ENCODE peak calls at places on chromosomes 7 and 10, in ten cellular contexts. R is RWPE2, A is sigmoid colon, E is left lung, U is ovary, W is endodermal cell, X is ascending aorta, P is hepatocyte, Z is pancreas, J is upper lobe of right lung. D is an unnamed sample. For H3K36me3, the result is how much of the 10 kb centered on the place peaks cover.

GRCh38 chr7:132557489-132558044 is 18.7 kb downstream of the PLXNA4 start:
- DNase-seq in R (no peak), A (no peak), E (no peak), U (no peak), W (no peak), X (no peak), P (peak), Z (no peak), J (no peak), D (no peak)

GRCh38 chr10:84356951-84357350 is 28.6 kb downstream of the CCSER2 start:
- DNase-seq in R (no peak), A (no peak), E (no peak), U (no peak), W (no peak), X (no peak), P (no peak), Z (no peak), J (no peak), D (no peak)

GRCh38 chr7:130145424-130146106 is 59.6 kb downstream of the TMEM209 start:
- DNase-seq in R (no peak), A (no peak), E (no peak), U (no peak), W (no peak), X (no peak), P (no peak), Z (no peak), J (no peak), D (peak)

GRCh38 chr10:59805043-59805442 is 51.8 kb upstream of the MRLN start:
- DNase-seq in R (no peak), A (no peak), E (no peak), U (no peak), W (peak), X (no peak), P (peak), Z (no peak), J (no peak), D (no peak)

GRCh38 chr10:125206618-125207017 is 46.3 kb upstream of the CTBP2 start:
- DNase-seq in R (no peak), A (no peak), E (no peak), U (no peak), W (no peak), X (no peak), P (no peak), Z (no peak), J (no peak), D (no peak)

GRCh38 chr10:15172306-15172840 is 3.9 kb upstream of the NMT2 start:
- DNase-seq in R (no peak), A (no peak), E (no peak), U (no peak), W (no peak), X (no peak), P (no peak), Z (no peak), J (no peak), D (no peak)

GRCh38 chr10:77886795-77887355 is 39.7 kb downstream of the DLG5 start:
- DNase-seq in R (no peak), A (no peak), E (no peak), U (no peak), W (no peak), X (no peak), P (no peak), Z (no peak), J (no peak), D (no peak)

GRCh38 chr10:4691776-4692175 is 134.2 kb upstream of the AKR1E2 start:
- DNase-seq in R (no peak), A (no peak), E (no peak), U (no peak), W (no peak), X (no peak), P (no peak), Z (no peak), J (no peak), D (no peak)

GRCh38 chr7:130879191-130879590 is 145.2 kb upstream of the KLF14 start:
- DNase-seq in R (no peak), A (no peak), E (no peak), U (no peak), W (no peak), X (no peak), P (no peak), Z (no peak), J (no peak), D (no peak)

GRCh38 chr7:4025694-4026615 is 656.1 kb upstream of the FOXK1 start:
- DNase-seq in R (no peak), A (peak), E (no peak), U (no peak), W (peak), X (no peak), P (no peak), Z (no peak), J (no peak), D (peak)

GRCh38 chr10:91587710-91588638 is 44.9 kb downstream of the PPP1R3C start:
- DNase-seq in R (no peak), A (no peak), E (no peak), U (no peak), W (no peak), X (no peak), P (peak), Z (no peak), J (no peak), D (no peak)

GRCh38 chr7:99707096-99707495 is 27.3 kb upstream of the CYP3A5 start:
- DNase-seq in R (no peak), A (no peak), E (no peak), U (no peak), W (no peak), X (no peak), P (no peak), Z (no peak), J (no peak), D (no peak)

GRCh38 chr10:78194539-78195402 is 161.1 kb downstream of the RPS24 start:
- DNase-seq in R (no peak), A (no peak), E (no peak), U (no peak), W (peak), X (no peak), P (no peak), Z (no peak), J (no peak), D (no peak)

GRCh38 chr10:119281581-119282071 is 74.3 kb downstream of the GRK5 start:
- DNase-seq in R (no peak), A (peak), E (no peak), U (peak), W (no peak), X (no peak), P (no peak), Z (peak), J (peak), D (no peak)

GRCh38 chr7:47067215-47067614 is 514.7 kb downstream of the TNS3 start:
- DNase-seq in R (no peak), A (no peak), E (no peak), U (no peak), W (no peak), X (no peak), P (no peak), Z (no peak), J (no peak), D (no peak)

GRCh38 chr7:79673969-79674368 is 220.5 kb upstream of the MAGI2 start:
- DNase-seq in R (no peak), A (no peak), E (no peak), U (no peak), W (no peak), X (no peak), P (no peak), Z (no peak), J (no peak), D (no peak)

GRCh38 chr7:66847879-66848810 is 72.9 kb upstream of the TMEM248 start:
- DNase-seq in R (no peak), A (no peak), E (no peak), U (no peak), W (peak), X (no peak), P (peak), Z (no peak), J (no peak), D (no peak)

GRCh38 chr7:131556055-131556911 is at the start of gene PODXL:
- DNase-seq in R (no peak), A (peak), E (peak), U (peak), W (peak), X (no peak), P (peak), Z (peak), J (peak), D (peak)

GRCh38 chr10:24873281-24873683 is 79.1 kb downstream of the PRTFDC1 start:
- DNase-seq in R (no peak), A (no peak), E (no peak), U (no peak), W (no peak), X (no peak), P (peak), Z (no peak), J (no peak), D (no peak)

GRCh38 chr10:62880162-62880561 is 64.0 kb upstream of the EGR2 start:
- DNase-seq in R (no peak), A (no peak), E (no peak), U (no peak), W (no peak), X (no peak), P (no peak), Z (no peak), J (no peak), D (no peak)

GRCh38 chr7:42161723-42162122 is 75.3 kb downstream of the GLI3 start:
- DNase-seq in R (no peak), A (no peak), E (no peak), U (no peak), W (no peak), X (no peak), P (no peak), Z (no peak), J (no peak), D (no peak)

GRCh38 chr7:24466109-24466768 is 107.0 kb upstream of the PALS2 start:
- DNase-seq in R (no peak), A (no peak), E (no peak), U (no peak), W (no peak), X (no peak), P (peak), Z (no peak), J (no peak), D (no peak)

GRCh38 chr10:59774451-59774850 is 21.2 kb upstream of the MRLN start:
- DNase-seq in R (no peak), A (no peak), E (no peak), U (no peak), W (no peak), X (no peak), P (no peak), Z (no peak), J (no peak), D (no peak)

GRCh38 chr10:59387951-59388431 is 25.6 kb upstream of the FAM13C start:
- DNase-seq in R (no peak), A (no peak), E (no peak), U (no peak), W (no peak), X (no peak), P (no peak), Z (no peak), J (no peak), D (no peak)

GRCh38 chr10:78763651-78764395 is 304.9 kb upstream of the ZMIZ1 start:
- DNase-seq in R (no peak), A (peak), E (no peak), U (peak), W (no peak), X (peak), P (no peak), Z (peak), J (peak), D (no peak)

DNA sequence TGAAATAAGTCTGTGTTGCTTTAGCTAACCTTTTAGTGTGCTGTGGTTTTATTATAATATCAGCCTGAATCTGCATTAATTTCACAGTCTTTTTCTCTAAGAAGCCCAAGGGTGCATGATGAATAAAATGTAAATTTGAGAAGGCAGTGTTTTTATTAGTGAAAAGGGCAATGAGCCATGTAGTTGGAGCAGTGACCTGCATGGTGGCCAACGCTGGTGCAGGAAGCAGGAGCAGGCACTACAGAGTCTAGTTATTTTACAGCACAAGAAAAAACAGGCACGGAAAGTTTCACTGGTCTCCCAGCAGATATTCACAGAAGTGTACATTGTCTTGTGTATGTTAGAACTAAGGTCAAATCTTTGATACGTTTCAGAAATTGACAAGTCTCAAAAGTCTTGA is 247.8 kb downstream of the CELF2 start:
- DNase-seq in R (no peak), A (no peak), E (no peak), U (no peak), W (no peak), X (no peak), P (no peak), Z (no peak), J (no peak), D (no peak)
- H3K36me3 ChIP-seq in R (under half), A (under half), E (half or more), U (under half), W (half or more), X (under half), P (under half), Z (under half), J (half or more), D (under half)

GRCh38 chr7:5397657-5398237 is 25.9 kb downstream of the TNRC18 start:
- DNase-seq in R (no peak), A (no peak), E (no peak), U (no peak), W (no peak), X (no peak), P (no peak), Z (no peak), J (no peak), D (no peak)

GRCh38 chr7:5394264-5395105 is 29.1 kb downstream of the TNRC18 start:
- DNase-seq in R (no peak), A (no peak), E (no peak), U (no peak), W (no peak), X (no peak), P (peak), Z (no peak), J (no peak), D (no peak)

GRCh38 chr7:5396999-5397656 is 26.5 kb downstream of the TNRC18 start:
- DNase-seq in R (peak), A (peak), E (peak), U (peak), W (no peak), X (peak), P (peak), Z (peak), J (peak), D (peak)

GRCh38 chr7:5395246-5395645 is 28.4 kb downstream of the TNRC18 start:
- DNase-seq in R (no peak), A (no peak), E (no peak), U (no peak), W (no peak), X (no peak), P (no peak), Z (no peak), J (no peak), D (no peak)

DNA sequence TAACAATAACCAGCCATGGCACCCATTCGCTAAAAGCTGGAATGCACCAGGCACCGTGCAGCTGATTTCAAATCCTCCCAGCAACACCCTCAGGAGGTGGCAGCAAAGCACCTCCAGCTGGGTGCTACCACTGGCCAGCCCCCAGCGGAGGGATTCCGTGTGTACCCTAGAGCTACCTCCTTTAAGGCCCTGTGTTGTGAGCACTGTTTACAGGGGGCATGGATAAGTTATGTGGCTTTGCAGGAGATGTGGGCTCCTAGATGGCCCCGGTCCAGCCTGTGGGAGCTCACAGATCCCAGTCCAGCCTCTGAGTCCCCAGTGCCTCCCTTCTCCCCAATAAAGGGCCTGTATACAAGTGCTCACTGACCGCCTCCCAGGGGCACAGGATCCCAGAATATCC is 27.1 kb downstream of the TNRC18 start:
- DNase-seq in R (no peak), A (peak), E (no peak), U (no peak), W (no peak), X (no peak), P (no peak), Z (no peak), J (peak), D (peak)
- TF ChIP-seq CTCF in R (peak), A (no peak), E (no peak), U (no peak), W (no peak), X (no peak), P (no peak), Z (no peak), J (peak), D (peak)

DNA sequence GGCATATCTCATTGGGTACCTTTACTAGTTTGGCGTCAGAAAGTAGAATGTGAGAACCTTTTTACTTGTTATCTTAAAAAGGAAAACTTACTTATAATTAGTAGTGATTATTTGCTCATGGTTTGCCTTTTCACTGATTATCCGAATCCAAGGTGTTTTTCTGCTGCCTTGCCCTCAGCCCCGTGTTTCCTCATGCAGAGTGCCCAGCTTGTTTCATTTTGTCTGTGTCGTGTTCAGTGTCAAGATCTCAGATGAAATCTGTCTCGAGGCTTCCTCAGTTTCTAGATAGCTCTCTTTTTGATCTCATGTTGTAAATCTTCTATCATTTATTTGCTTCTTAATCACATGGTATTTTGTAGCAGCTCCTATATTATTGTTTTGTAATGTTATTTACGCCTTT is 30.1 kb downstream of the RPA3 start:
- DNase-seq in R (no peak), A (no peak), E (no peak), U (no peak), W (no peak), X (no peak), P (no peak), Z (no peak), J (no peak), D (no peak)
- H3K4me3 ChIP-seq in R (no peak), A (no peak), E (no peak), U (no peak), W (no peak), X (peak), P (no peak), Z (no peak), J (no peak), D (no peak)

GRCh38 chr10:73828166-73828565 is 16.8 kb upstream of the NDST2 start:
- DNase-seq in R (no peak), A (no peak), E (no peak), U (no peak), W (no peak), X (no peak), P (no peak), Z (no peak), J (no peak), D (no peak)
- H3K36me3 ChIP-seq in R (under half), A (half or more), E (half or more), U (under half), W (under half), X (under half), P (under half), Z (under half), J (under half), D (half or more)

DNA sequence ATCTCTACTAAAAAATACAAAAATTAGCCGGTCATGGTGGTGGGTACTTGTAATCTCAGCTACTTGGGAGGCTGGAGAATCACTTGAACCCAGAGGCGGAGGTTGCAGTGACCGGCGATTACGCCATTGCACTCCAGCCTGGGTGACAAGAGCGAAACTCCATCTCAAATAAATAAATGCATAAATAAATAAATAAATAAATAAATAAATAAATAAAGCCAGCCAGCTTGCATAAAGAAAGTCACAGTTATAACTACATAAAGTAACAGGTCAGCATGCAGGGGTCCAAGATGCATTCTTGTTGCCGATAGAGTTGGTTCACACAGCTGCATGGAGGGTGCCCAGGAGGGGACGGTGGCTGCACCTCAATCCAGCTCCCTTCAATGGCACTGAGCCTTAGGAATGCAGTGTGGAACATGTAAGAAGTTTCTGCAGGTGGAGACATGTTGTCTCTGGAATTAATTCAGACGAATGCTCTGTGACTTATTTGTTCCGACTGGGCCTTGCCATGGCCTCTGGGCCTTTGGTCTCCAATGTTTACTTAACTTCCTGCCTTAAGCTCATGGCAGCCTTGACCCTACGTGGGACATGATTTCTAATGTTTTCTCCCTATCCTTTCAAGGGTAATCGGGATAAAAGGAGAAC is 159.6 kb upstream of the PRKCQ start:
- DNase-seq in R (no peak), A (no peak), E (no peak), U (no peak), W (no peak), X (no peak), P (no peak), Z (no peak), J (no peak), D (no peak)
- TF ChIP-seq CTCF in R (no peak), A (no peak), E (no peak), U (no peak), W (no peak), X (no peak), P (no peak), Z (no peak), J (no peak), D (no peak)

DNA sequence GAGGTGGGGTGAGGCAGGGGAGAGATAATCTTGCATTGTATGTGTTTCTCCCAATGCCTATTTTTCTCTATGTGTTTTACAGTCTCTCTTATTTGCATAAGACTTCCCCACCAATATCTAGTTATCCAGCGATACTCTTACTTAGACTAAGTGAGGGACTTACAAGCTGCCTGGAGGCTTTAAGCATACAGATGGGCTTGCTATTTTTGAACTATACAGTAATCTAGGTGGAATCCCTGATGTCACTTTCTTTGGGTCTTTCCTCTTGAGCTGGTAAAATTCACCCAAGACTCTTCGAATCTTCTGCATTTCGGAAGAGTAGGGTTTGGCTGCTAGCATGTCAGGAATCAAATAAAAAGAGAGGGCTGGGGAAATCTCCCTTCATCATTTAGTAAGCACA is 76.6 kb downstream of the NDUFB2 start:
- DNase-seq in R (no peak), A (no peak), E (no peak), U (no peak), W (no peak), X (no peak), P (no peak), Z (no peak), J (no peak), D (no peak)
- H3K4me3 ChIP-seq in R (no peak), A (no peak), E (no peak), U (no peak), W (no peak), X (no peak), P (no peak), Z (no peak), J (no peak), D (no peak)

GRCh38 chr7:157165987-157166386 is 27.3 kb downstream of the UBE3C start:
- DNase-seq in R (no peak), A (no peak), E (no peak), U (no peak), W (no peak), X (no peak), P (no peak), Z (no peak), J (no peak), D (no peak)

DNA sequence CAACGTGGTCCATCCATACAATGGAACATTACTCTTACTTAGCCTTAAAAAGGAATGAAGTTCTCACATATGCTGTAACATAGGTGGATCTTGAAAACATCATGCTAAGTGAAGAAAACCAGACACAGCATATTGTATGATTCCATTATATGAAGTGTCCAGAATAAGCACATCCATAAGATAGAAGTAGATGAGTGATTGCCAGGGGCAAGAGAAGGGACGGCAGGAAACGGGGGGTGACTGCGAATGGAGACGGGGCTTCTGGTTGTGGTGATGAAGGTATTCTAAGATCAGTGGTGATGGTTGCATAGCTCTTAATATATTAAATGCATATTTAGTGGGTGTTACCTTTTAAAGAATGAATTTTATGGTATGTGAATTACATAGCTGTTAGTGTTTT is 29.8 kb downstream of the UBE3C start:
- DNase-seq in R (no peak), A (no peak), E (no peak), U (no peak), W (no peak), X (no peak), P (no peak), Z (no peak), J (no peak), D (no peak)
- H3K36me3 ChIP-seq in R (half or more), A (half or more), E (half or more), U (under half), W (half or more), X (half or more), P (under half), Z (under half), J (half or more), D (half or more)

D was measured in Peyer's patch.